ENCODE peak calls at places on chromosome 6, in nine cellular contexts. X is endothelial cell of umbilical vein, I is transverse colon, K is stomach, H is HCT116, M is prostate gland, L is breast epithelium, G is HepG2, T is GM12891. Y is an unnamed sample.

GRCh38 chr6:53896237-53896636 is 101.4 kb downstream of the LRRC1 start:
- DNase-seq in L (no peak), H (no peak), G (peak), K (no peak), I (no peak), T (no peak), M (no peak), X (peak), Y (peak)

GRCh38 chr6:130240232-130240631 is 17.5 kb upstream of the SAMD3 start:
- DNase-seq in X (no peak), H (no peak), L (no peak), T (no peak), M (no peak), K (no peak), I (no peak), G (no peak), Y (no peak)

GRCh38 chr6:161557333-161558107 is 283.7 kb upstream of the AGPAT4 start:
- DNase-seq in K (no peak), M (no peak), L (no peak), I (no peak), G (no peak), X (no peak), H (no peak), T (no peak), Y (peak)

GRCh38 chr6:69100772-69101171 is 465.7 kb downstream of the ADGRB3 start:
- DNase-seq in K (no peak), G (no peak), T (no peak), X (no peak), M (no peak), I (no peak), H (no peak), L (no peak), Y (no peak)

GRCh38 chr6:83593395-83593785 is 81.1 kb downstream of the PRSS35 start:
- DNase-seq in H (no peak), X (no peak), I (no peak), K (no peak), G (no peak), M (no peak), L (no peak), T (no peak), Y (no peak)

GRCh38 chr6:11848852-11849731 is 70.5 kb upstream of the ADTRP start:
- DNase-seq in G (no peak), K (no peak), M (no peak), X (peak), T (no peak), I (no peak), L (no peak), H (no peak), Y (no peak)

GRCh38 chr6:147055821-147056392 is 148.3 kb upstream of the STXBP5 start:
- DNase-seq in I (no peak), X (no peak), K (no peak), H (no peak), G (no peak), M (no peak), T (no peak), L (no peak), Y (no peak)

GRCh38 chr6:90284745-90285481 is 11.7 kb downstream of the BACH2 start:
- DNase-seq in I (no peak), G (no peak), H (peak), K (no peak), L (no peak), T (no peak), M (no peak), X (peak), Y (no peak)

GRCh38 chr6:37038297-37039198 is 33.1 kb downstream of the FGD2 start:
- DNase-seq in I (no peak), H (no peak), K (peak), M (no peak), X (no peak), L (no peak), G (no peak), T (no peak), Y (no peak)

GRCh38 chr6:22884441-22884840 is 315.1 kb downstream of the HDGFL1 start:
- DNase-seq in T (no peak), X (peak), K (no peak), I (no peak), G (no peak), M (no peak), H (no peak), L (no peak), Y (no peak)

GRCh38 chr6:26394289-26394688 is 7.8 kb upstream of the BTN3A1 start:
- DNase-seq in G (peak), X (peak), I (no peak), H (peak), M (no peak), K (peak), L (no peak), T (no peak), Y (no peak)

GRCh38 chr6:36677059-36677749 is 1.3 kb upstream of the CDKN1A start:
- DNase-seq in M (peak), G (peak), L (no peak), X (peak), I (no peak), T (no peak), K (no peak), H (no peak), Y (no peak)

GRCh38 chr6:119672725-119673124 is 323.2 kb upstream of the MAN1A1 start:
- DNase-seq in T (no peak), I (no peak), K (no peak), H (no peak), X (no peak), L (no peak), G (no peak), M (no peak), Y (peak)

GRCh38 chr6:66865771-66866170 is 1158.7 kb upstream of the EYS start:
- DNase-seq in M (no peak), G (no peak), I (no peak), X (no peak), T (no peak), L (no peak), K (no peak), H (no peak), Y (no peak)

GRCh38 chr6:89146748-89147715 is 1.2 kb downstream of the PM20D2 start:
- DNase-seq in H (peak), G (peak), K (no peak), X (peak), I (no peak), T (no peak), M (peak), L (no peak), Y (peak)

GRCh38 chr6:168040856-168041496 is 38.0 kb downstream of the FRMD1 start:
- DNase-seq in I (no peak), H (no peak), T (no peak), K (no peak), M (no peak), X (no peak), G (no peak), L (peak), Y (no peak)

GRCh38 chr6:168039301-168039700 is 39.7 kb downstream of the FRMD1 start:
- DNase-seq in K (no peak), M (no peak), I (no peak), H (no peak), T (no peak), G (no peak), X (no peak), L (no peak), Y (no peak)

GRCh38 chr6:168038576-168039140 is 40.4 kb downstream of the FRMD1 start:
- DNase-seq in T (no peak), M (no peak), L (no peak), X (no peak), H (no peak), I (no peak), G (no peak), K (no peak), Y (no peak)

GRCh38 chr6:168037856-168038255 is 40.4 kb downstream of the KIF25 start:
- DNase-seq in X (no peak), H (no peak), M (no peak), T (no peak), I (no peak), G (no peak), K (no peak), L (no peak), Y (no peak)

GRCh38 chr6:168039849-168040248 is 39.2 kb downstream of the FRMD1 start:
- DNase-seq in L (no peak), X (no peak), I (no peak), G (no peak), T (no peak), M (no peak), K (no peak), H (no peak), Y (no peak)
- TF ChIP-seq POLR2AphosphoS5 in L (no peak), X (no peak), I (no peak), G (no peak), T (no peak), M (no peak), K (no peak), H (no peak), Y (no peak)

DNA sequence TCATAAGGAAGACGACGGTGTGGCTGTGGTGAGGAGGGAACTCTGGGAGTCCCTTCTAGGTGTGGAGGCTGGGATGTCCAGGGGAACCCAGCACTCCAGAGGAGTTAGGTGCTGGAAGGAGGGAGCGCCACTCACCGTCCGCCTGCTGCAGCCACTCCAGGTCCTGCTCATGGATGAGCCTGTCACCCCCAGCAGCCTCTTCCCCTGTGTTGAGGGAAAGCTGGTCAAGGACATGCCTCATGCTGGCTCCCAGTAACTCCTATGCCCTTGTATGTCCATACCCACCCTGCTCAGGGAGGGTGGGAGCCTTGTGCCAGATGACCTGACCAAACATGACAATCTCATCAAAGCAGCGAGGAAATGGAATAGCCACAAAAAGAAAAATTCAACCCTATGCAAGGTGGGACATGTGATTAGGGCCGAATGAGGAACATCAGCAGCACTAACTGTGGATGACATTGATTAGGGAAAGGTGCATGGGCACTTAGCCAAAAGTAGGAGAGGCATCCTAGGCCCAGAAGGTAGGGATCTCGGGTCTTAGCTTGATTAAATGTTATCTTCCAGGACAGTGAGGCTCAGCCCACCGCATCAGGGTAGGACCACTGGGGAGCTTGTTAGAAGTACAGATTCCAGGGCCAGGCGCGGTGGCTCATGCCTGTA is 3.0 kb downstream of the DNPH1 start:
- DNase-seq in M (no peak), H (no peak), K (no peak), G (no peak), L (no peak), I (no peak), T (no peak), X (no peak), Y (no peak)
- TF ChIP-seq POLR2AphosphoS5 in M (no peak), H (no peak), K (no peak), G (no peak), L (no peak), I (no peak), T (no peak), X (no peak), Y (no peak)

DNA sequence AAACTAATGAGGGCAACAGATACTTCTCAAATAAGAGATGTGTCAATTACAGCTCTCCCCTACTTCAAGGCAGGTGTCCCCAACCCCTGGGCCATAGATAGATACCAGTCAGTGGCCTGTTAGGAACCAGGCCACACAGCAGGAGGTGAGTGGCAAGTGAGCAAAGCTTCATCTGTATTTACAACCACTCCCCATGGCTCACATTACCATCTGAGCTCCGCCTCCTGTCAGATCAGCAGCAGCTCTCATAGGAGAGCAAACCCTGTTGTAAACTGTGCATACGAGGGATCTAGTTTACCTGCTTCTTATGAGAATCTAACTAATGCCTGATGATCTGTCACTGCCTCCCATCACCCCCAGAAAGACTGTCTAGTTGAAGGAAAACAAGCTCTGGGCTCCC is 422.1 kb downstream of the GJA1 start:
- DNase-seq in I (no peak), K (no peak), H (no peak), L (no peak), X (no peak), T (no peak), G (no peak), M (no peak), Y (peak)
- TF ChIP-seq POLR2AphosphoS5 in I (no peak), K (no peak), H (no peak), L (no peak), X (no peak), T (no peak), G (no peak), M (no peak), Y (no peak)

GRCh38 chr6:15460110-15460727 is 202.6 kb downstream of the DTNBP1 start:
- DNase-seq in I (no peak), G (no peak), H (no peak), T (no peak), K (no peak), M (no peak), L (no peak), X (no peak), Y (no peak)

GRCh38 chr6:15457903-15458530 is 204.8 kb downstream of the DTNBP1 start:
- DNase-seq in X (no peak), L (no peak), K (no peak), G (no peak), I (no peak), M (no peak), T (no peak), H (no peak), Y (no peak)

GRCh38 chr6:15453622-15454021 is 207.8 kb downstream of the JARID2 start:
- DNase-seq in T (no peak), M (peak), H (no peak), G (no peak), L (no peak), K (no peak), X (no peak), I (no peak), Y (no peak)

GRCh38 chr6:15456422-15456821 is 206.4 kb downstream of the DTNBP1 start:
- DNase-seq in K (no peak), I (no peak), H (no peak), G (no peak), M (no peak), T (no peak), X (no peak), L (no peak), Y (no peak)

DNA sequence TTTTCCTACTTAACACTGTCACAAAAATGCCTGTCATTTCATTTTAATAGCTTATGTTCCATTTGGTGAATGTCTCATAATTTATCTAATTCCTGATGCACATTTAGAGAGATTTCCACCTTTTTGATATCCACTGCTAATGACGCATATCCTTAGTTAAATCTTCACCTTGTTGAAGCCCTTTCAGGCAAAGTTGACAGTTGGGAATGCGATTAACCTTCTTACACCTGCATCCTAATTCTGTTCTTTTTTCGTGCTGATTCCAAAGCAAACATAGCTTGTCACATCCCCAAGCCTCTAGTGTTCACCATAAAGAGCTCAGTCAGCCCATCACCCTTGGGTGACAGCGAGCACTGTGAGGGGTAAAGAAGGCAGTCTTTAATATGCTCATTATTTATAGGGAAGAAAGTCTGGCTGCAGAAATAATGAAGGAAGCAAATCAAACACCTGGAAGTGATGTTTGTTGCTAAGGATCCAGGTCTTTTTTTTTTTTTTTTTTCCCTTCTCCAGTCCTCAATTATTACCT is 205.6 kb downstream of the DTNBP1 start:
- DNase-seq in I (no peak), G (no peak), L (no peak), M (no peak), K (no peak), T (no peak), H (no peak), X (no peak), Y (no peak)
- TF ChIP-seq POLR2AphosphoS5 in I (no peak), G (no peak), L (no peak), M (no peak), K (no peak), T (no peak), H (no peak), X (no peak), Y (no peak)

DNA sequence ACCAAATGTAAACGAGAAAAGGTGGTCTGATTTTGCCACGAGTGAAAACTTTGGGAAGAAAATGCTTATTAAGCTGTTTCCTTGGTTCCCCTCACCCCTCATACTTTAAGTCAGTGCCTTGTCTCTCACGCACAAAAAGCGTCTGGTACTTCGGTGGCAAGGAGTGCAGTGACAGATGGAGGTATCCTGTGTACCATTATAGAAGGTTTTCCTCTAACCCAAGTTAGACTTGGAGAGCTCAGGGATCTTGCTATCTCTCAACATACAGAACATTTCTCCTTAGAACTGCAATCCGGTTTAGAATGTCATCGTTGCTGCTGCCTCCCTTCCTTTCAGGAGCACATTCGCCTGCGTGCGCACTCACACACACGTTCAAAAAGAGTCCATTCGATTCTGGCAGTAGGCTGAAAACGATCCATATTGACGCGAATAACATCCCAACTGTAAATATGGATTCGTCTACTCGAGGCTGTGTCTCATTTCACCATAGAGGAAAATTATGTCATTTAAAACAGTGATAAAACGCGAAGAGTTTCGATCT is 1.1 kb upstream of the MARCKS start:
- DNase-seq in G (no peak), K (peak), L (no peak), X (no peak), T (no peak), H (no peak), M (peak), I (peak), Y (peak)
- TF ChIP-seq POLR2AphosphoS5 in G (no peak), K (no peak), L (no peak), X (no peak), T (no peak), H (no peak), M (peak), I (peak), Y (no peak)

GRCh38 chr6:31965700-31966099 is 6.2 kb downstream of the DXO start:
- DNase-seq in K (no peak), L (no peak), T (no peak), X (no peak), I (no peak), H (no peak), M (no peak), G (no peak), Y (no peak)
- TF ChIP-seq POLR2AphosphoS5 in K (no peak), L (no peak), T (no peak), X (no peak), I (no peak), H (no peak), M (no peak), G (no peak), Y (no peak)

DNA sequence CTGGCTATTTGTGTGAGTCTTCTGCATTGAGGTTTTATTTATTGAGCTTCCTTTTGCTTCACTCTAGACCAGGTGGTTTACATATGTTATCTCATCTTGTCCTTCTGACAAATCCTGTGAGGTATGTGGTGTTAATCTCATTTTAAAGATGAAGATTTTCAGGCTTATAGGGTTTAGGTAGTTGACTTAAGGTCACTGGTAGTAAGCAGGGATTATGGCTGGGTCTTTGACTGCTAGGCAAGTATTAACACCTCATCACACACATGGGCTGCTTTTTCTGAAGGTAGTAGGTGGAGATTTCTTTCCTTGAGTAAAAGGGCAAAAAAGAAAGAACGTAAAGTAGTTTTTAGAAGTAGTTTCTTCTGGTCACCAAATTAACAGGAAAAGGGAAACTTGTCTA is 72.6 kb downstream of the CDKAL1 start:
- DNase-seq in L (no peak), K (no peak), G (no peak), M (no peak), H (no peak), T (no peak), X (no peak), I (no peak), Y (no peak)
- TF ChIP-seq POLR2AphosphoS5 in L (no peak), K (no peak), G (no peak), M (no peak), H (no peak), T (no peak), X (no peak), I (no peak), Y (no peak)

GRCh38 chr6:34391023-34391485 is 1.4 kb downstream of the NUDT3 start:
- DNase-seq in L (no peak), X (peak), K (no peak), M (peak), H (no peak), G (peak), I (peak), T (no peak), Y (peak)
- TF ChIP-seq POLR2AphosphoS5 in L (no peak), X (no peak), K (no peak), M (peak), H (no peak), G (no peak), I (peak), T (no peak), Y (no peak)

Y was measured in GM23338.